ENCODE peak calls at places on chromosomes 13 and 19, in seven cellular contexts. O is fibroblast of lung, T is GM23248, G is mammary epithelial cell, V is Karpas-422, Y is GM12878, F is HCT116. W is an unnamed sample.
A peak's percentile ranks its signal among the peaks of the same experiment; 100 is the strongest.

GRCh38 chr13:50277127-50277526 is 261.9 kb downstream of the KCNRG start:
- DNase-seq in O (no peak), T (no peak), G (peak; percentile 61), V (no peak), Y (no peak), F (no peak), W (no peak)

GRCh38 chr13:51451467-51452390 is 1.1 kb downstream of the INTS6 start:
- DNase-seq in O (peak; percentile 67), T (peak; percentile 83), G (peak; percentile 56), V (peak; percentile 93), Y (no peak), F (peak; percentile 36), W (peak; percentile 67)

GRCh38 chr13:71610876-71611275 is 256.1 kb downstream of the DACH1 start:
- DNase-seq in O (no peak), T (no peak), G (no peak), V (no peak), Y (no peak), F (no peak), W (no peak)

GRCh38 chr13:30791354-30791921 is 56.1 kb downstream of the ALOX5AP start:
- DNase-seq in O (peak; percentile 55), T (peak; percentile 46), G (no peak), V (no peak), Y (no peak), F (no peak), W (no peak)

GRCh38 chr19:51552996-51553725 is 17.9 kb upstream of the ZNF175 start:
- DNase-seq in O (peak; percentile 32), T (peak; percentile 76), G (peak; percentile 57), V (peak; percentile 68), Y (no peak), F (peak; percentile 13), W (no peak)

GRCh38 chr13:90803210-90803609 is 544.3 kb upstream of the MIR17HG start:
- DNase-seq in O (no peak), T (no peak), G (no peak), V (no peak), Y (no peak), F (no peak), W (no peak)

GRCh38 chr19:1131718-1132552 is 28.1 kb downstream of the GPX4 start:
- DNase-seq in O (peak; percentile 93), T (peak; percentile 99), G (peak; percentile 83), V (peak; percentile 90), Y (peak; percentile 21), F (no peak), W (peak; percentile 89)

GRCh38 chr13:37409756-37410155 is 188.8 kb downstream of the POSTN start:
- DNase-seq in O (peak; percentile 87), T (peak; percentile 32), G (peak; percentile 42), V (no peak), Y (no peak), F (no peak), W (no peak)

GRCh38 chr13:99040536-99041141 is 62.8 kb upstream of the DOCK9 start:
- DNase-seq in O (no peak), T (no peak), G (peak; percentile 23), V (no peak), Y (no peak), F (no peak), W (no peak)

GRCh38 chr19:38049105-38049649 is 142.2 kb downstream of the SIPA1L3 start:
- DNase-seq in O (no peak), T (no peak), G (no peak), V (peak; percentile 98), Y (peak; percentile 93), F (no peak), W (peak; percentile 88)

DNA sequence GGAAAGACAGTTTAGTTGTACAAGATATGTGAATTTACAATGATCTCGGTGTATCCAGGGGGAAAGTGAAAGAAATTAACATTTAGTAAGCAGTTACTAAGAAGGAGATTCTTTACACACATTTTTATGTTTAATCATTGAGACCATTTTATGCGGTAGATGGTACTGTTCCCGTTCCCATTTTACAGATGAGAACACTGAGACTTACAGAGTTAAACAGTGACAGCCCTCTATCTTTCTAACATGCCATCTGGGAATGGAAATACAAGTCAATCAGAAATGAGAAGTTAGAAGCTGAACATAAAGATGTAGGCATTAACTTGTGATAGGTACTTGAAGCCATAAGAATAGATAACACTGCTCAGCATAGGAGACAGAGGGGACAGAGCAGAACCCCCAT is 144.9 kb downstream of the VWA8 start:
- DNase-seq in O (no peak), T (no peak), G (no peak), V (no peak), Y (no peak), F (no peak), W (no peak)
- H3K4me3 ChIP-seq in O (no peak overlapping the region), T (no peak overlapping the region), G (no peak overlapping the region), V (no peak overlapping the region), Y (no peak overlapping the region), F (no peak overlapping the region), W (no peak overlapping the region)

GRCh38 chr19:29952646-29953045 is 10.6 kb downstream of the URI1 start:
- DNase-seq in O (no peak), T (no peak), G (no peak), V (no peak), Y (no peak), F (no peak), W (no peak)
- H3K79me2 ChIP-seq in O (peaks cover 46% of the 10 kb centered on the region), T (peaks cover 97% of the 10 kb centered on the region), G (peaks cover 95% of the 10 kb centered on the region), V (peaks cover 92% of the 10 kb centered on the region), Y (peaks cover 71% of the 10 kb centered on the region), F (peaks cover 92% of the 10 kb centered on the region), W (peaks cover 88% of the 10 kb centered on the region)

GRCh38 chr19:12997225-12997966 is 2.1 kb downstream of the NFIX start:
- DNase-seq in O (no peak), T (peak; percentile 56), G (no peak), V (no peak), Y (no peak), F (no peak), W (no peak)
- H3K4me3 ChIP-seq in O (peak overlapping the region; percentile 53), T (peak overlapping the region; percentile 99), G (peak overlapping the region; percentile 97), V (no peak overlapping the region), Y (no peak overlapping the region), F (no peak overlapping the region), W (no peak overlapping the region)

DNA sequence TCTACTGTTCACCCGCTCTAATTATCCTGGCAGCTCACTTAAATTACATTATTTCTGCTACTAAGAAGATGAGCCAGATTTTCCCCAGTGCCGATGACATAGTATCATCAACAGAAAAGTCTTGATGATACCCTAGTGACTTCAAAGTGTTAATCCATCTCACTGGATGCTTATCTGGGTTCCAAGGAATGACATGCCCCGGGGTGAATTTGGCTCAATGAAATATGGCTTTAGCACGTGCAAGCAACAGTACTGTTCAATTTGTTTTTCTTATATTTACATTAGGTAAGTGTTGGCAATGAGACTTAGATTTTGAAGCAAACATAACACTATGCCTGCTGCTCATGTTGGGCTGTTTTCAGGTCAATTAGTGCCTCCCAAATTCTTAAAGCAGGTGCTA is 548.2 kb upstream of the SLITRK1 start:
- DNase-seq in O (no peak), T (peak; percentile 27), G (no peak), V (no peak), Y (no peak), F (no peak), W (no peak)
- H3K79me2 ChIP-seq in O (no peaks in the 10 kb centered on the region), T (no peaks in the 10 kb centered on the region), G (no peaks in the 10 kb centered on the region), V (no peaks in the 10 kb centered on the region), Y (no peaks in the 10 kb centered on the region), F (no peaks in the 10 kb centered on the region), W (no peaks in the 10 kb centered on the region)

GRCh38 chr13:109780880-109781383 is 5.5 kb downstream of the IRS2 start:
- DNase-seq in O (no peak), T (no peak), G (no peak), V (no peak), Y (no peak), F (no peak), W (no peak)

GRCh38 chr13:109778102-109778542 is 8.3 kb downstream of the IRS2 start:
- DNase-seq in O (peak; percentile 73), T (peak; percentile 31), G (peak; percentile 59), V (no peak), Y (no peak), F (no peak), W (peak; percentile 54)

GRCh38 chr13:109781384-109782065 is 4.9 kb downstream of the IRS2 start:
- DNase-seq in O (peak; percentile 46), T (peak; percentile 71), G (peak; percentile 56), V (no peak), Y (no peak), F (no peak), W (no peak)

GRCh38 chr13:109779876-109780516 is 6.4 kb downstream of the IRS2 start:
- DNase-seq in O (peak; percentile 8), T (no peak), G (no peak), V (no peak), Y (no peak), F (no peak), W (no peak)

DNA sequence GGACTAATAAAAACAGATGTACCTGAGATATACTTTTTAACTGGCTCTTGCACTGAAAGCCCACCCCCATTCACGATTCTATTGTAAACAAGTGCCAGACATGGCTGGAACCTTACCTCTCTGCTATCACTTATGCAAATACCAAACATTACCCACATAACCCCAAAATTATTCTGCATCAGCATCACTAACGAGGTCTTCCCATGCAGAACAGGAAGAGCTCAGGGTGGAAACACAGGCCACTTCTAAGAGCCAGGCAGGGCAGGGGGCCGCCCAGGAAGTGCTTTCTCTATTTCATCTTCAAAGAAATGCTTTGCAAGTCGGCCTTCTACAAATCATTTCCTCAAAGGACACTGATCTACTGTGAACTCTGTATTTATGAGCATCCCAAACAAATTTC is 7.3 kb downstream of the IRS2 start:
- DNase-seq in O (peak; percentile 29), T (no peak), G (no peak), V (no peak), Y (no peak), F (no peak), W (no peak)
- H3K4me3 ChIP-seq in O (no peak overlapping the region), T (peak overlapping the region; percentile 84), G (peak overlapping the region; percentile 56), V (no peak overlapping the region), Y (no peak overlapping the region), F (no peak overlapping the region), W (no peak overlapping the region)

GRCh38 chr13:79501538-79502232 is 20.7 kb downstream of the NDFIP2 start:
- DNase-seq in O (peak; percentile 75), T (peak; percentile 29), G (peak; percentile 23), V (no peak), Y (no peak), F (no peak), W (no peak)
- H3K79me2 ChIP-seq in O (peaks cover 13% of the 10 kb centered on the region), T (peaks cover 100% of the 10 kb centered on the region), G (peaks cover 98% of the 10 kb centered on the region), V (no peaks in the 10 kb centered on the region), Y (peaks cover 1% of the 10 kb centered on the region), F (peaks cover 92% of the 10 kb centered on the region), W (peaks cover 49% of the 10 kb centered on the region)

DNA sequence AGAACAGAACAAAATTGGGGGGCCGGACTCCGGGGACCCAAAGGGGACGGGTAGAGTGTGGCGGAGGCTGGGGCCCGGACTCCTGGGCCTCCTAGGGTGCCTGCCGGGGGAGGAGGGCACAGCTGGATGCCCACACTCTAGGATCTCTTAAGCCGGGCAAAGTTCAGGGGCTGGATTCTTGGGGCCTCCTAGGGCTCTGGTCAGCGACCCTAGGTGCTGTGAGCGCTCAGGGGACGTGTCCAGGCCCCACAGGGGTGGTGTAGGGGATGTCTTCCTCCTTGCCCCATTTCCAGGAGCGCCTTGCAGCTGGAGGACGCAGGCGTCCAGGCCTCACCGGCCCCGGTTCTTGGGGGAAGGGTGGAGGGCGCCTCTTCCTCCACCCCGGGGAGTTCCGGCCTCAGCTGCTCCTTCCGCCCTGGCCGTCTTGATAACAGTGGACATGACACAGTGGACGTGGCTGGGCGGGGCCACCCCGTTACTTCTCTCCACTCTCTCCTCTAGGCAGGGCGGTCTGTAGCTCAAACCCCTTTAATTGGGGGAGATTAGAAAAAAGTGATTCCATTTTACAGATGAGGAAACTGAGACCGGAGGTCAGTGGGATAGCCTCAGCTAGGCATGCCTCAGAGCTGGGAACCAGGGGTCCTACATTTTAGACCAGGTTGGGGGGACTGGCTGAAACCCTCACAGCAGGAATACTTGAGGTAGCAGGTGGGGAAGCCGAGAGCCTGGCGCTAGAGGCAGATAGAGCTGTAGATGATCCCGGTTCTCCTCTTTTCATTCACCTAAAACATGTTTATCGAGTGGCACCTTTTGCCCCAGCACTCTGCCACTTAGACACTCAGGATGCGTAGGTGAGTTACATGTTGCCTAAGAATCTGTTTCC is 705 bp downstream of the STXBP2 start:
- DNase-seq in O (no peak), T (no peak), G (peak; percentile 8), V (peak; percentile 60), Y (no peak), F (no peak), W (no peak)
- H3K4me3 ChIP-seq in O (no peak overlapping the region), T (no peak overlapping the region), G (peak overlapping the region; percentile 65), V (peak overlapping the region; percentile 92), Y (peak overlapping the region; percentile 99), F (peak overlapping the region; percentile 94), W (peak overlapping the region; percentile 90)